ENCODE peak calls at places on chromosomes 13 and 19, in four cellular contexts. One of them, this sample, is unnamed.
A peak's percentile ranks its signal among the peaks of the same experiment; 100 is the strongest.

GRCh38 chr19:13796301-13797057 is 1.2 kb downstream of the ZSWIM4 start:
- DNase-seq in retina: no peak
- DNase-seq in neuronal stem cell: no peak
- DNase-seq in MV-4-11: peak; percentile 26
- DNase-seq in this sample: no peak

GRCh38 chr19:2053601-2054389 is 2.8 kb upstream of the MKNK2 start:
- DNase-seq in retina: no peak
- DNase-seq in MV-4-11: no peak
- DNase-seq in neuronal stem cell: no peak
- DNase-seq in this sample: no peak

GRCh38 chr13:20408181-20408580 is 117.5 kb downstream of the CRYL1 start:
- DNase-seq in neuronal stem cell: no peak
- DNase-seq in MV-4-11: no peak
- DNase-seq in retina: no peak
- DNase-seq in this sample: no peak

GRCh38 chr13:62320129-62320724 is 904.6 kb upstream of the PCDH20 start:
- DNase-seq in MV-4-11: peak; percentile 21
- DNase-seq in retina: no peak
- DNase-seq in neuronal stem cell: peak; percentile 35
- DNase-seq in this sample: peak; percentile 27

GRCh38 chr13:44181938-44182337 is 191.7 kb upstream of the SERP2 start:
- DNase-seq in MV-4-11: peak; percentile 36
- DNase-seq in neuronal stem cell: no peak
- DNase-seq in retina: no peak
- DNase-seq in this sample: no peak

GRCh38 chr13:54424344-54424743 is 1395.7 kb downstream of the OLFM4 start:
- DNase-seq in neuronal stem cell: no peak
- DNase-seq in MV-4-11: no peak
- DNase-seq in retina: no peak
- DNase-seq in this sample: no peak

GRCh38 chr13:39317284-39317683 is 279.0 kb downstream of the NHLRC3 start:
- DNase-seq in neuronal stem cell: no peak
- DNase-seq in MV-4-11: no peak
- DNase-seq in retina: no peak
- DNase-seq in this sample: no peak

GRCh38 chr13:40539954-40540706 is 126.3 kb downstream of the FOXO1 start:
- DNase-seq in retina: no peak
- DNase-seq in MV-4-11: peak; percentile 31
- DNase-seq in neuronal stem cell: peak; percentile 29
- DNase-seq in this sample: no peak

GRCh38 chr13:19567820-19568534 is 6.6 kb upstream of the TPTE2 start:
- DNase-seq in neuronal stem cell: no peak
- DNase-seq in retina: no peak
- DNase-seq in MV-4-11: no peak
- DNase-seq in this sample: no peak

GRCh38 chr19:10118960-10119359 is 739 bp downstream of the EIF3G start:
- DNase-seq in retina: no peak
- DNase-seq in neuronal stem cell: no peak
- DNase-seq in MV-4-11: no peak
- DNase-seq in this sample: no peak

GRCh38 chr19:40502647-40503046 is 35.8 kb downstream of the SPTBN4 start:
- DNase-seq in MV-4-11: peak; percentile 8
- DNase-seq in retina: no peak
- DNase-seq in neuronal stem cell: no peak
- DNase-seq in this sample: no peak